ENCODE peak calls at places on chromosomes 4 and X, in seven cellular contexts. G, T, X, L, B, U and C are unnamed samples.
A peak's percentile ranks its signal among the peaks of the same experiment; 100 is the strongest.

GRCh38 chr4:2418652-2419571 is at the start of gene CFAP99:
- DNase-seq in G (peak; percentile 90), T (peak; percentile 99), X (peak; percentile 95), L (peak; percentile 96), B (peak; percentile 80), U (peak; percentile 99), C (peak; percentile 98)

GRCh38 chrX:65866146-65866545 is 173.7 kb downstream of the VSIG4 start:
- DNase-seq in G (no peak), T (no peak), X (no peak), L (no peak), B (no peak), U (no peak), C (no peak)

GRCh38 chrX:64975491-64975890 is 759 bp downstream of the ZC4H2 start:
- DNase-seq in G (peak; percentile 4), T (peak; percentile 25), X (peak; percentile 14), L (peak; percentile 19), B (peak; percentile 19), U (peak; percentile 15), C (peak; percentile 50)

GRCh38 chr4:15902741-15903140 is 35.8 kb downstream of the FGFBP1 start:
- DNase-seq in G (no peak), T (no peak), X (no peak), L (no peak), B (no peak), U (no peak), C (no peak)

GRCh38 chr4:101527186-101527585 is 179.9 kb upstream of the PPP3CA start:
- DNase-seq in G (no peak), T (no peak), X (no peak), L (no peak), B (peak; percentile 23), U (no peak), C (no peak)

GRCh38 chrX:153333271-153333670 is 682 bp upstream of the ZNF275 start:
- DNase-seq in G (no peak), T (no peak), X (peak; percentile 55), L (no peak), B (peak; percentile 59), U (no peak), C (no peak)

GRCh38 chr4:38242822-38243384 is 282.7 kb downstream of the PTTG2 start:
- DNase-seq in G (no peak), T (no peak), X (no peak), L (no peak), B (no peak), U (no peak), C (no peak)

GRCh38 chrX:14051416-14051815 is 21.7 kb upstream of the GEMIN8 start:
- DNase-seq in G (no peak), T (no peak), X (no peak), L (no peak), B (no peak), U (no peak), C (no peak)

GRCh38 chr4:6362896-6363295 is 93.2 kb downstream of the WFS1 start:
- DNase-seq in G (no peak), T (no peak), X (peak; percentile 55), L (no peak), B (no peak), U (peak; percentile 33), C (no peak)

GRCh38 chr4:170674176-170674575 is 584.4 kb upstream of the AADAT start:
- DNase-seq in G (no peak), T (no peak), X (no peak), L (no peak), B (peak; percentile 10), U (no peak), C (no peak)

GRCh38 chr4:94532016-94532789 is 80.5 kb downstream of the PDLIM5 start:
- DNase-seq in G (no peak), T (no peak), X (peak; percentile 40), L (no peak), B (peak; percentile 90), U (no peak), C (no peak)

GRCh38 chr4:76881375-76881774 is 16.6 kb downstream of the SOWAHB start:
- DNase-seq in G (no peak), T (no peak), X (no peak), L (no peak), B (peak; percentile 88), U (no peak), C (no peak)

GRCh38 chr4:22315643-22316042 is 200.2 kb downstream of the ADGRA3 start:
- DNase-seq in G (no peak), T (no peak), X (peak; percentile 2), L (no peak), B (no peak), U (no peak), C (no peak)

GRCh38 chr4:138053601-138054322 is 188.4 kb downstream of the SLC7A11 start:
- DNase-seq in G (no peak), T (no peak), X (peak; percentile 87), L (no peak), B (peak; percentile 94), U (no peak), C (no peak)

GRCh38 chr4:56506110-56506705 is 617 bp downstream of the ARL9 start:
- DNase-seq in G (no peak), T (no peak), X (peak; percentile 2), L (no peak), B (no peak), U (no peak), C (peak; percentile 11)

GRCh38 chrX:150364347-150365050 is 1.4 kb downstream of the MAMLD1 start:
- DNase-seq in G (peak; percentile 7), T (peak; percentile 68), X (peak; percentile 19), L (no peak), B (peak; percentile 18), U (peak; percentile 19), C (no peak)

GRCh38 chrX:20159811-20160385 is 18.3 kb upstream of the EIF1AX start:
- DNase-seq in G (no peak), T (no peak), X (no peak), L (no peak), B (peak; percentile 7), U (no peak), C (no peak)

GRCh38 chr4:16642897-16643296 is 255.5 kb downstream of the LDB2 start:
- DNase-seq in G (no peak), T (no peak), X (peak; percentile 16), L (no peak), B (no peak), U (no peak), C (no peak)

GRCh38 chr4:162056947-162057346 is 106.9 kb downstream of the FSTL5 start:
- DNase-seq in G (no peak), T (peak; percentile 97), X (no peak), L (no peak), B (no peak), U (no peak), C (no peak)

GRCh38 chrX:71541546-71542022 is 8.7 kb downstream of the OGT start:
- DNase-seq in G (no peak), T (no peak), X (peak; percentile 74), L (no peak), B (peak; percentile 54), U (no peak), C (no peak)

GRCh38 chrX:105870465-105870864 is 48.1 kb downstream of the NRK start:
- DNase-seq in G (no peak), T (no peak), X (no peak), L (no peak), B (no peak), U (no peak), C (no peak)

GRCh38 chrX:105869676-105870075 is 47.3 kb downstream of the NRK start:
- DNase-seq in G (no peak), T (no peak), X (peak; percentile 16), L (no peak), B (peak; percentile 42), U (no peak), C (no peak)

DNA sequence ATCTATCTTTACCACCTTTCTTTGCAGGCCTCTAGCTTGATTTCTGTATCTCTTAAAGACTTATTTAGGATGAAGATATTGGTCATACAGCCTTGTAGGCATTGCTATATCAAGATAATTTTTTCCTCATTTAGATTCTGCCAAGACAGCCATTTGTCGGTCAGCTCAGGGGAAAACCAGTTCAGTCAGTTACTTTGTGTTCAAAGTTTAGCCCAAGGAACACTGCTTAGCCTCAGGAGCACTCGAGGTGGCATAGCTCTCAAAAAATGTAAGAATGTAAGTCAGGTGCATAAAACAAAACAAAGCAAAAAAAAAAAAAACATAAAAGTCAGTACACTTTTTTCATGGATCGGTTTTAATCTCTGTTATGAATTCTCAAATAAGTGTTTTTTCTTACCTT is 43.4 kb downstream of the NRK start:
- DNase-seq in G (no peak), T (no peak), X (no peak), L (no peak), B (no peak), U (no peak), C (no peak)
- H3K27me3 ChIP-seq in G (no peaks in the 10 kb centered on the region), T (peaks cover 8% of the 10 kb centered on the region), X (no peaks in the 10 kb centered on the region), L (no peaks in the 10 kb centered on the region), B (no peaks in the 10 kb centered on the region), U (no peaks in the 10 kb centered on the region), C (no peaks in the 10 kb centered on the region)

DNA sequence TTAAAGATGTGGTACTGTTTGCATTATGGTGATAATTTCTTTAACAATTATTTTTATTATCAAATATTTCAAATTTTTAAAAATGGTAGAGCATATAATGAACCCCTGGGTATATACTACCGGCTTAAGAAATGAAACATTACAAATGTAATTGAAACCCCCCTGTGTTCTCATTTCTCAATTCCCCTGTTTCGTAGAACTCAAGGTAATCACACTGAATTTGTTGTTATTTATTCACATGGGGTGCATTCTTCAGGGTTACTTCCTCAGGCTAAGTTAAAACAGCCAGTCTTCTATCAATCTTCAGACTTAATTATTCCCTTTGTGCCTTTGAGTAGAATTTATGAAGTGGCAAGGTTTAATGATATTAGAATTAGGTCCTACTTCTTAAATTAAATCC is 128.2 kb downstream of the ANAPC10 start:
- DNase-seq in G (no peak), T (no peak), X (no peak), L (no peak), B (no peak), U (no peak), C (no peak)
- TF ChIP-seq CTCF in G (no peak), T (no peak), X (no peak), L (no peak), B (no peak), U (no peak), C (no peak)

DNA sequence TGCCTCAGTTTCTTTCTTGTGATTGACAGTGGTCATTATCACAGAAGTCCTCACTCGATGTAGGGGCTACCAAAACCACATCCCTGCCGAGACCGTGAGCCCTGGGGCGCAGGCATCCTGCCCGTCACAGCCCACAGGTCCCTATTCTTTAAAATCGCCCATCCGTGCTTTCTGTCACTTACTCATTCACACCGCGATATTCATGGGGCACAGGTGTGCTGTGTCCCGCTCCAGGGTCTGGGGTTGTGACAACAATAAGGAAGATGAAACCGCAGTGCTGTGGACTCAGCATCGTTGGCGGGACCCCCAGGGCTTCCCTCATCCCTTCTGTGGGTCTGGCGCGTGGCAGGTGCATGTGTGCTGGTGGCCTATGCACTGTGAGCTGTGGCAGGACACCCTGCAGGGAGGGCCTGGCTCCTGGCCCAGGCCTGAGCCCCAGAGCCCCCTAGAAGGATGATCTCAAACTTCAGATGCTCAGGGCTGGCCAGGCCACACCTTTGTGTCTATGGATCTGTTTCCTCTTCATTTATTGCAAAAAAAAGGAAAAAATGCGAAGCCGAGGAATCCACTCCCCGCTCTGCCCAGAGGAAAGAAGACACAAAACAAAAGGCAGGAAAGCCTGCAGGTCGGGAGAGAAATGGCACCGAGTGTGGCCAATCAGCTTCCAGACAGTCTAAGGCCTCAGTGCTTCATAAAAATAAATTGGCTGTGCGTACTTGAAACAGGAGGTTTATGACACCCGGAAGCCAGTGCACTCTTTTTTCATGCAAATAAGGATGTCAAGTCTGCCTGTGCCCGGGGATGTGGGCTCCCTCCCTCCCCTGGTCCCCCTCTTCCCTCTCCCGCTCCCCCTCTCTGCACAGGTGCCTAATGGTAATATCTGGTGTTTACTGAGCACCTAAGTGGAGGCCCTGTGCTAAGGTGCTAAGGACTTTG is 109.5 kb upstream of the ADRA2C start:
- DNase-seq in G (no peak), T (no peak), X (no peak), L (no peak), B (no peak), U (no peak), C (no peak)
- H3K27me3 ChIP-seq in G (no peaks in the 10 kb centered on the region), T (no peaks in the 10 kb centered on the region), X (no peaks in the 10 kb centered on the region), L (peaks cover 6% of the 10 kb centered on the region), B (peaks cover 21% of the 10 kb centered on the region), U (peaks cover 94% of the 10 kb centered on the region), C (no peaks in the 10 kb centered on the region)

GRCh38 chrX:85611926-85612325 is 232.5 kb upstream of the POF1B start:
- DNase-seq in G (no peak), T (no peak), X (peak; percentile 5), L (no peak), B (no peak), U (no peak), C (no peak)
- TF ChIP-seq CTCF in G (no peak), T (no peak), X (no peak), L (no peak), B (peak; percentile 54), U (peak; percentile 40), C (peak; percentile 22)